ENCODE peak calls at places on chromosomes 12 and 14, in six cellular contexts. One of them, this sample, is unnamed.

GRCh38 chr12:22518067-22518719 is 26.1 kb downstream of the C2CD5 start:
- DNase-seq in H1: no peak
- DNase-seq in D341Med: peak; percentile 55
- DNase-seq in nucleus accumbens: no peak
- DNase-seq in amygdala: no peak
- DNase-seq in SK-N-SH: no peak
- DNase-seq in this sample: no peak

GRCh38 chr12:50107416-50108268 is 3.8 kb downstream of the GPD1 start:
- DNase-seq in H1: no peak
- DNase-seq in D341Med: no peak
- DNase-seq in nucleus accumbens: no peak
- DNase-seq in amygdala: no peak
- DNase-seq in SK-N-SH: no peak
- DNase-seq in this sample: no peak

GRCh38 chr12:75850751-75851462 is 180.7 kb downstream of the PHLDA1 start:
- DNase-seq in H1: no peak
- DNase-seq in D341Med: no peak
- DNase-seq in nucleus accumbens: no peak
- DNase-seq in amygdala: no peak
- DNase-seq in SK-N-SH: no peak
- DNase-seq in this sample: no peak

GRCh38 chr14:66610154-66610563 is 102.2 kb downstream of the GPHN start:
- DNase-seq in H1: no peak
- DNase-seq in D341Med: no peak
- DNase-seq in nucleus accumbens: no peak
- DNase-seq in amygdala: no peak
- DNase-seq in SK-N-SH: no peak
- DNase-seq in this sample: no peak

GRCh38 chr12:12467222-12467621 is 95.4 kb downstream of the DUSP16 start:
- DNase-seq in H1: no peak
- DNase-seq in D341Med: no peak
- DNase-seq in nucleus accumbens: peak; percentile 40
- DNase-seq in amygdala: no peak
- DNase-seq in SK-N-SH: no peak
- DNase-seq in this sample: no peak

GRCh38 chr12:52036587-52037171 is 14.6 kb upstream of the NR4A1 start:
- DNase-seq in H1: peak; percentile 78
- DNase-seq in D341Med: peak; percentile 89
- DNase-seq in nucleus accumbens: peak; percentile 91
- DNase-seq in amygdala: peak; percentile 62
- DNase-seq in SK-N-SH: peak; percentile 89
- DNase-seq in this sample: no peak

GRCh38 chr12:108793756-108794441 is 62.6 kb upstream of the CORO1C start:
- DNase-seq in H1: no peak
- DNase-seq in D341Med: no peak
- DNase-seq in nucleus accumbens: no peak
- DNase-seq in amygdala: no peak
- DNase-seq in SK-N-SH: no peak
- DNase-seq in this sample: no peak

GRCh38 chr12:78530065-78530765 is 334.4 kb upstream of the SYT1 start:
- DNase-seq in H1: no peak
- DNase-seq in D341Med: no peak
- DNase-seq in nucleus accumbens: no peak
- DNase-seq in amygdala: no peak
- DNase-seq in SK-N-SH: no peak
- DNase-seq in this sample: no peak

GRCh38 chr12:29208060-29208459 is 59.0 kb downstream of the FAR2 start:
- DNase-seq in H1: no peak
- DNase-seq in D341Med: no peak
- DNase-seq in nucleus accumbens: no peak
- DNase-seq in amygdala: no peak
- DNase-seq in SK-N-SH: no peak
- DNase-seq in this sample: no peak

GRCh38 chr14:104138098-104138890 is at the start of gene KIF26A:
- DNase-seq in H1: peak; percentile 85
- DNase-seq in D341Med: peak; percentile 96
- DNase-seq in nucleus accumbens: no peak
- DNase-seq in amygdala: no peak
- DNase-seq in SK-N-SH: peak; percentile 96
- DNase-seq in this sample: peak; percentile 81

GRCh38 chr12:130688027-130688778 is 27.9 kb downstream of the RIMBP2 start:
- DNase-seq in H1: no peak
- DNase-seq in D341Med: no peak
- DNase-seq in nucleus accumbens: no peak
- DNase-seq in amygdala: no peak
- DNase-seq in SK-N-SH: no peak
- DNase-seq in this sample: no peak

GRCh38 chr12:80413462-80413861 is 30.6 kb upstream of the PTPRQ start:
- DNase-seq in H1: no peak
- DNase-seq in D341Med: no peak
- DNase-seq in nucleus accumbens: no peak
- DNase-seq in amygdala: no peak
- DNase-seq in SK-N-SH: no peak
- DNase-seq in this sample: no peak

GRCh38 chr12:104576178-104576778 is 119.5 kb downstream of the CHST11 start:
- DNase-seq in H1: no peak
- DNase-seq in D341Med: no peak
- DNase-seq in nucleus accumbens: no peak
- DNase-seq in amygdala: no peak
- DNase-seq in SK-N-SH: no peak
- DNase-seq in this sample: no peak

GRCh38 chr12:70736775-70737174 is 99.5 kb upstream of the PTPRB start:
- DNase-seq in H1: no peak
- DNase-seq in D341Med: no peak
- DNase-seq in nucleus accumbens: no peak
- DNase-seq in amygdala: no peak
- DNase-seq in SK-N-SH: no peak
- DNase-seq in this sample: no peak

GRCh38 chr12:96397756-96398421 is 2.4 kb downstream of the CDK17 start:
- DNase-seq in H1: no peak
- DNase-seq in D341Med: no peak
- DNase-seq in nucleus accumbens: no peak
- DNase-seq in amygdala: no peak
- DNase-seq in SK-N-SH: no peak
- DNase-seq in this sample: no peak

GRCh38 chr14:37397941-37398215 is 197.2 kb downstream of the FOXA1 start:
- DNase-seq in H1: no peak
- DNase-seq in D341Med: no peak
- DNase-seq in nucleus accumbens: no peak
- DNase-seq in amygdala: no peak
- DNase-seq in SK-N-SH: no peak
- DNase-seq in this sample: no peak